ENCODE peak calls at places on chromosomes 13 and 19, in seven cellular contexts. One of them, this sample, is unnamed.

GRCh38 chr13:112879283-112879833 is 89.7 kb upstream of the MCF2L start:
- DNase-seq in colonic mucosa: no peak
- DNase-seq in neural crest cell: no peak
- DNase-seq in mesothelial cell of epicardium: no peak
- DNase-seq in fibroblast of lung: peak; percentile 27
- DNase-seq in heart left ventricle: peak; percentile 66
- DNase-seq in A549: no peak
- DNase-seq in this sample: no peak

GRCh38 chr19:32580353-32580900 is 563 bp upstream of the PDCD5 start:
- DNase-seq in colonic mucosa: no peak
- DNase-seq in neural crest cell: no peak
- DNase-seq in mesothelial cell of epicardium: no peak
- DNase-seq in fibroblast of lung: no peak
- DNase-seq in heart left ventricle: no peak
- DNase-seq in A549: no peak
- DNase-seq in this sample: no peak

GRCh38 chr19:13101590-13102415 is 855 bp downstream of the LYL1 start:
- DNase-seq in colonic mucosa: no peak
- DNase-seq in neural crest cell: no peak
- DNase-seq in mesothelial cell of epicardium: no peak
- DNase-seq in fibroblast of lung: no peak
- DNase-seq in heart left ventricle: no peak
- DNase-seq in A549: no peak
- DNase-seq in this sample: no peak

GRCh38 chr13:72109863-72110262 is 242.9 kb upstream of the DACH1 start:
- DNase-seq in colonic mucosa: no peak
- DNase-seq in neural crest cell: no peak
- DNase-seq in mesothelial cell of epicardium: no peak
- DNase-seq in fibroblast of lung: no peak
- DNase-seq in heart left ventricle: no peak
- DNase-seq in A549: no peak
- DNase-seq in this sample: no peak

GRCh38 chr13:41973247-41973741 is 12.4 kb upstream of the VWA8 start:
- DNase-seq in colonic mucosa: no peak
- DNase-seq in neural crest cell: no peak
- DNase-seq in mesothelial cell of epicardium: no peak
- DNase-seq in fibroblast of lung: no peak
- DNase-seq in heart left ventricle: peak; percentile 31
- DNase-seq in A549: no peak
- DNase-seq in this sample: no peak

GRCh38 chr13:23922005-23922932 is 25.0 kb upstream of the C1QTNF9B start:
- DNase-seq in colonic mucosa: no peak
- DNase-seq in neural crest cell: no peak
- DNase-seq in mesothelial cell of epicardium: no peak
- DNase-seq in fibroblast of lung: no peak
- DNase-seq in heart left ventricle: no peak
- DNase-seq in A549: no peak
- DNase-seq in this sample: no peak

GRCh38 chr13:21022694-21023325 is 38.6 kb downstream of the LATS2 start:
- DNase-seq in colonic mucosa: no peak
- DNase-seq in neural crest cell: no peak
- DNase-seq in mesothelial cell of epicardium: no peak
- DNase-seq in fibroblast of lung: no peak
- DNase-seq in heart left ventricle: no peak
- DNase-seq in A549: no peak
- DNase-seq in this sample: no peak

GRCh38 chr13:105847532-105848295 is 687.7 kb downstream of the EFNB2 start:
- DNase-seq in colonic mucosa: no peak
- DNase-seq in neural crest cell: no peak
- DNase-seq in mesothelial cell of epicardium: no peak
- DNase-seq in fibroblast of lung: peak; percentile 12
- DNase-seq in heart left ventricle: no peak
- DNase-seq in A549: no peak
- DNase-seq in this sample: peak; percentile 14

GRCh38 chr13:106533101-106533939 is 2.1 kb downstream of the EFNB2 start:
- DNase-seq in colonic mucosa: peak; percentile 87
- DNase-seq in neural crest cell: peak; percentile 81
- DNase-seq in mesothelial cell of epicardium: peak; percentile 77
- DNase-seq in fibroblast of lung: peak; percentile 88
- DNase-seq in heart left ventricle: peak; percentile 89
- DNase-seq in A549: peak; percentile 43
- DNase-seq in this sample: peak; percentile 95

GRCh38 chr19:42601811-42602443 is 7.2 kb upstream of the CEACAM8 start:
- DNase-seq in colonic mucosa: no peak
- DNase-seq in neural crest cell: peak; percentile 22
- DNase-seq in mesothelial cell of epicardium: no peak
- DNase-seq in fibroblast of lung: peak; percentile 4
- DNase-seq in heart left ventricle: peak; percentile 40
- DNase-seq in A549: peak; percentile 34
- DNase-seq in this sample: peak; percentile 41

GRCh38 chr13:33287142-33287882 is 1.8 kb upstream of the STARD13 start:
- DNase-seq in colonic mucosa: no peak
- DNase-seq in neural crest cell: no peak
- DNase-seq in mesothelial cell of epicardium: no peak
- DNase-seq in fibroblast of lung: no peak
- DNase-seq in heart left ventricle: no peak
- DNase-seq in A549: no peak
- DNase-seq in this sample: no peak

GRCh38 chr13:38752726-38753125 is 65.8 kb downstream of the FREM2 start:
- DNase-seq in colonic mucosa: no peak
- DNase-seq in neural crest cell: no peak
- DNase-seq in mesothelial cell of epicardium: no peak
- DNase-seq in fibroblast of lung: no peak
- DNase-seq in heart left ventricle: no peak
- DNase-seq in A549: no peak
- DNase-seq in this sample: no peak

GRCh38 chr19:14428882-14429416 is 4.2 kb upstream of the PKN1 start:
- DNase-seq in colonic mucosa: no peak
- DNase-seq in neural crest cell: no peak
- DNase-seq in mesothelial cell of epicardium: no peak
- DNase-seq in fibroblast of lung: no peak
- DNase-seq in heart left ventricle: no peak
- DNase-seq in A549: no peak
- DNase-seq in this sample: no peak

GRCh38 chr13:49124693-49125304 is 95.3 kb upstream of the MLNR start:
- DNase-seq in colonic mucosa: no peak
- DNase-seq in neural crest cell: no peak
- DNase-seq in mesothelial cell of epicardium: no peak
- DNase-seq in fibroblast of lung: no peak
- DNase-seq in heart left ventricle: no peak
- DNase-seq in A549: no peak
- DNase-seq in this sample: no peak

GRCh38 chr13:32594339-32594738 is 8.1 kb downstream of the PDS5B start:
- DNase-seq in colonic mucosa: no peak
- DNase-seq in neural crest cell: no peak
- DNase-seq in mesothelial cell of epicardium: no peak
- DNase-seq in fibroblast of lung: peak; percentile 33
- DNase-seq in heart left ventricle: no peak
- DNase-seq in A549: no peak
- DNase-seq in this sample: no peak

GRCh38 chr19:38877781-38878574 is at the start of gene RINL:
- DNase-seq in colonic mucosa: peak; percentile 49
- DNase-seq in neural crest cell: no peak
- DNase-seq in mesothelial cell of epicardium: no peak
- DNase-seq in fibroblast of lung: no peak
- DNase-seq in heart left ventricle: peak; percentile 52
- DNase-seq in A549: no peak
- DNase-seq in this sample: peak; percentile 56

GRCh38 chr13:57824121-57824520 is 192.6 kb downstream of the PCDH17 start:
- DNase-seq in colonic mucosa: no peak
- DNase-seq in neural crest cell: no peak
- DNase-seq in mesothelial cell of epicardium: no peak
- DNase-seq in fibroblast of lung: no peak
- DNase-seq in heart left ventricle: peak; percentile 30
- DNase-seq in A549: no peak
- DNase-seq in this sample: peak; percentile 15

DNA sequence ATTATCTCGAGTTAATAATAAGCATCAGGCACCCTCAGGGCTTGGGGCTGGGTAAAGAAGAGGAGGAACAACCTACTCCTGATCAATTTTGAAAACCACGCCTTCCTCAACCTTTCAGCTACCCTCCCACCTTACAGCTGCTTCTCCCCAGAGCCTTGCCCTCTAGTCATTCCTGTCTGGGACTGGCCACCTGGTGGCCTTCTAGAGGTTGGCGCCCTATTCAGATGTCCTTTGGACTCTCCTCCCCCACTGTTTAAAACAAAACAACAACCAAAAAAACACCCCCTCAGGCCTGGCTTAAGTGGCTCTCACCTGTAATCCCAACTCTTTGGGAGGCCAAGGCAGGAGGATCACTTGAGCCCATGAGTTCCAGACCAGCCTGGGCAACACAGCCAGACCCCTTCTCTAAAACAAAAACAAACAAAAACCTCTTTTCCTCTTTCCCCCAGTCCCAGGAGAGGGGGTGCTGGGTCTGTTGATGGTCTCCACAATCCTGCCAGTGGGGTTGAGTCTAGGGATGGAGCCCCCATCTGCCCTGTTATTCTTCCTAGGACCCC is 62.3 kb downstream of the CCDC70 start:
- DNase-seq in colonic mucosa: no peak
- DNase-seq in neural crest cell: no peak
- DNase-seq in mesothelial cell of epicardium: no peak
- DNase-seq in fibroblast of lung: no peak
- DNase-seq in heart left ventricle: no peak
- DNase-seq in A549: peak; percentile 30
- DNase-seq in this sample: no peak
- TF ChIP-seq CTCF in colonic mucosa: no peak
- TF ChIP-seq CTCF in neural crest cell: peak; percentile 45
- TF ChIP-seq CTCF in mesothelial cell of epicardium: peak; percentile 25
- TF ChIP-seq CTCF in fibroblast of lung: no peak
- TF ChIP-seq CTCF in heart left ventricle: no peak
- TF ChIP-seq CTCF in A549: no peak
- TF ChIP-seq CTCF in this sample: no peak

GRCh38 chr13:44439615-44440014 is 66.0 kb downstream of the SERP2 start:
- DNase-seq in colonic mucosa: no peak
- DNase-seq in neural crest cell: no peak
- DNase-seq in mesothelial cell of epicardium: no peak
- DNase-seq in fibroblast of lung: no peak
- DNase-seq in heart left ventricle: no peak
- DNase-seq in A549: no peak
- DNase-seq in this sample: no peak

GRCh38 chr13:44436589-44437337 is 63.1 kb downstream of the SERP2 start:
- DNase-seq in colonic mucosa: peak; percentile 98
- DNase-seq in neural crest cell: peak; percentile 90
- DNase-seq in mesothelial cell of epicardium: peak; percentile 92
- DNase-seq in fibroblast of lung: peak; percentile 96
- DNase-seq in heart left ventricle: peak; percentile 96
- DNase-seq in A549: peak; percentile 72
- DNase-seq in this sample: peak; percentile 97

GRCh38 chr13:44435142-44435982 is 61.7 kb downstream of the SERP2 start:
- DNase-seq in colonic mucosa: peak; percentile 99
- DNase-seq in neural crest cell: peak; percentile 87
- DNase-seq in mesothelial cell of epicardium: peak; percentile 92
- DNase-seq in fibroblast of lung: peak; percentile 99
- DNase-seq in heart left ventricle: peak; percentile 96
- DNase-seq in A549: peak; percentile 69
- DNase-seq in this sample: peak; percentile 98

GRCh38 chr13:44438234-44438579 is 64.6 kb downstream of the SERP2 start:
- DNase-seq in colonic mucosa: no peak
- DNase-seq in neural crest cell: no peak
- DNase-seq in mesothelial cell of epicardium: no peak
- DNase-seq in fibroblast of lung: no peak
- DNase-seq in heart left ventricle: no peak
- DNase-seq in A549: no peak
- DNase-seq in this sample: no peak

GRCh38 chr13:44437356-44438233 is 64.0 kb downstream of the SERP2 start:
- DNase-seq in colonic mucosa: no peak
- DNase-seq in neural crest cell: no peak
- DNase-seq in mesothelial cell of epicardium: no peak
- DNase-seq in fibroblast of lung: peak; percentile 78
- DNase-seq in heart left ventricle: no peak
- DNase-seq in A549: no peak
- DNase-seq in this sample: no peak
- TF ChIP-seq CTCF in colonic mucosa: peak; percentile 58
- TF ChIP-seq CTCF in neural crest cell: peak; percentile 77
- TF ChIP-seq CTCF in mesothelial cell of epicardium: peak; percentile 72
- TF ChIP-seq CTCF in fibroblast of lung: peak; percentile 9
- TF ChIP-seq CTCF in heart left ventricle: peak; percentile 59
- TF ChIP-seq CTCF in A549: peak; percentile 61
- TF ChIP-seq CTCF in this sample: peak; percentile 65

DNA sequence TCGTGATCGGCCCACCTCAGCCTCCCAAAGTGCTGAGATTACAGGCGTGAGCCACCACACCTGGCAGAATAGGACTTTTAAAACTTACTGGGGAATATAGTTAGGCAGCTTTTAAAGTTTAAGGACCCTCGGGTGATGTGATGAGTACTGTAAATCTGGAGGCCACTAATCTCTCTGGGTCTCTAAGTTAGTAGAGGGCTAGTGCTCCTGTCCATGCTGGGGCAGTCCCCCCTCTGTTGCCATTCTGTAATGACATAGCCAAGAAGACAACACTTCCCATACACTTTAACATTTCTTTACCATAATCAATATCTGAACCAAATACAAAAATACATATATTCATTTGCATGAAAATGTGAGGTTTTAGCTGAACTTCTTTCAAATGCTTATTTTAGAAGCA is 65.7 kb downstream of the IPO5 start:
- DNase-seq in colonic mucosa: no peak
- DNase-seq in neural crest cell: no peak
- DNase-seq in mesothelial cell of epicardium: no peak
- DNase-seq in fibroblast of lung: no peak
- DNase-seq in heart left ventricle: no peak
- DNase-seq in A549: no peak
- DNase-seq in this sample: no peak
- TF ChIP-seq CTCF in colonic mucosa: no peak
- TF ChIP-seq CTCF in neural crest cell: no peak
- TF ChIP-seq CTCF in mesothelial cell of epicardium: no peak
- TF ChIP-seq CTCF in fibroblast of lung: no peak
- TF ChIP-seq CTCF in heart left ventricle: no peak
- TF ChIP-seq CTCF in A549: no peak
- TF ChIP-seq CTCF in this sample: no peak

DNA sequence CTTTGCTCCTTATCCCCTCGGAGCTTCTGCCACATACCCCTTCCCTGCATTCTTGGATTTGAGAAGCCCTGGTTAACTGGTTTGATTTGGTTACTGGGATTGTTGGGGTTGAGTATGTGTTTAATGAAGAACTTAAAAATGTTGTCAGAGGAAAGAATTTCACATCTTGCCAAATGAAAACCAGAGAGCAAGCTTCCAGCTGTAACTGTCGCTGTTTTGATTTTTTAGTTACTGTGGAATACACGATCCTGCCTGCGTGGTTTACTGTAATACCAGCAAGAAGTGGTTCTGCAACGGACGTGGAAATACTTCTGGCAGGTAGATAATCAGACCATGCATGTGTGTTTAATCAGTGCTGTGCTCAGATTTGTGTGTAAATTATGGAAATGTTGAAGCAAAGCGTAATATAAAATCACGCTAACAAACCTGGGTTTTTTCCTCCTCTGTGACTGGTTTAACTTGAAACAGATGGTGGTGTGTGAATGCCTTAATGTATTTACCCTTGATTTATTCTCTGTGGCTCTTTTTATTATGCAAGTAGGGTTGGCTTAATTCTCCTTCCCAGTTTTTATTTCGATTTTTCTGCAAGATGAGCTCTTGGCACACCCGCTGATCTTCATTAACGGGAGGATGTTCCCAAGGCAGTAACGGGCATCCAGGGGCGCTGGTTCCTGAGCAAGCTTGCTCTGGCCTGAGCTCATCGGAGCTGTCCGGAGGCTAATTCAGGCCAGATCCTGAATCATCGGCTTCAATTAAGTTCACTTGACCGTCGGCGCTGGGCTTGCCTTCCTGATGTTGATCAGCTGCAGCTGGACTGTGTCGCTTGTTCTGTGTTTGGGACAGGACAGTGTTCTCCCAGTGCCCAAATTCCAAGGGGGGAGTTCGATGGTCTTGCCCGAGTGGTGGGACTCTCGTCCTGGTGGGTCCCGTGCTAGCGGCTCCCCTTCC is 16.0 kb downstream of the UPF1 start:
- DNase-seq in colonic mucosa: no peak
- DNase-seq in neural crest cell: no peak
- DNase-seq in mesothelial cell of epicardium: no peak
- DNase-seq in fibroblast of lung: peak; percentile 54
- DNase-seq in heart left ventricle: no peak
- DNase-seq in A549: no peak
- DNase-seq in this sample: no peak
- TF ChIP-seq CTCF in colonic mucosa: no peak
- TF ChIP-seq CTCF in neural crest cell: no peak
- TF ChIP-seq CTCF in mesothelial cell of epicardium: no peak
- TF ChIP-seq CTCF in fibroblast of lung: no peak
- TF ChIP-seq CTCF in heart left ventricle: peak; percentile 10
- TF ChIP-seq CTCF in A549: no peak
- TF ChIP-seq CTCF in this sample: no peak

This sample was measured in hepatocyte.